ENCODE peak calls at places on chromosomes 7 and 10, in four cellular contexts. J is K562, P is HepG2, O is GM12878. Z is an unnamed sample.

GRCh38 chr7:10703981-10704380 is 269.7 kb upstream of the PHF14 start:
- DNase-seq in J (no peak), P (no peak), O (no peak), Z (no peak)

GRCh38 chr7:64294701-64295420 is 18.9 kb upstream of the ZNF736 start:
- DNase-seq in J (no peak), P (no peak), O (no peak), Z (no peak)

GRCh38 chr7:79182283-79182682 is 271.2 kb downstream of the MAGI2 start:
- DNase-seq in J (no peak), P (no peak), O (no peak), Z (no peak)

GRCh38 chr10:91634898-91635297 is 2.0 kb upstream of the PPP1R3C start:
- DNase-seq in J (no peak), P (no peak), O (no peak), Z (no peak)

GRCh38 chr10:66627156-66627555 is 298.7 kb upstream of the LRRTM3 start:
- DNase-seq in J (peak), P (peak), O (no peak), Z (peak)

GRCh38 chr7:141920281-141920680 is 4.1 kb downstream of the OR9A4 start:
- DNase-seq in J (no peak), P (no peak), O (no peak), Z (no peak)

GRCh38 chr7:98869374-98870070 is at the start of gene TMEM130:
- DNase-seq in J (no peak), P (no peak), O (no peak), Z (peak)

GRCh38 chr10:27736396-27736795 is 9.2 kb downstream of the MKX start:
- DNase-seq in J (no peak), P (no peak), O (no peak), Z (no peak)

GRCh38 chr7:31068006-31068675 is 16.0 kb downstream of the ADCYAP1R1 start:
- DNase-seq in J (no peak), P (no peak), O (no peak), Z (no peak)

GRCh38 chr7:46383605-46384004 is 462.5 kb upstream of the IGFBP3 start:
- DNase-seq in J (no peak), P (no peak), O (no peak), Z (no peak)

GRCh38 chr7:17103170-17103569 is 195.3 kb upstream of the AHR start:
- DNase-seq in J (no peak), P (no peak), O (no peak), Z (no peak)

GRCh38 chr10:71394926-71395562 is 1.7 kb upstream of the CDH23 start:
- DNase-seq in J (no peak), P (no peak), O (no peak), Z (no peak)

GRCh38 chr10:100483876-100484666 is 21.3 kb downstream of the WNT8B start:
- DNase-seq in J (no peak), P (no peak), O (no peak), Z (no peak)

GRCh38 chr10:69317175-69318086 is 39.1 kb downstream of the HK1 start:
- DNase-seq in J (peak), P (no peak), O (no peak), Z (no peak)

GRCh38 chr10:99329891-99330674 is 927 bp downstream of the CNNM1 start:
- DNase-seq in J (no peak), P (no peak), O (no peak), Z (peak)

GRCh38 chr10:70368774-70369482 is 13.5 kb downstream of the LRRC20 start:
- DNase-seq in J (peak), P (peak), O (no peak), Z (no peak)

GRCh38 chr10:29329420-29329819 is 40.5 kb downstream of the LYZL1 start:
- DNase-seq in J (no peak), P (peak), O (no peak), Z (no peak)

GRCh38 chr10:72243822-72244437 is 27.9 kb upstream of the ASCC1 start:
- DNase-seq in J (peak), P (no peak), O (no peak), Z (no peak)

GRCh38 chr7:73615886-73616285 is 8.4 kb downstream of the MLXIPL start:
- DNase-seq in J (no peak), P (no peak), O (no peak), Z (no peak)

GRCh38 chr10:110498087-110498981 is 627 bp downstream of the DUSP5 start:
- DNase-seq in J (peak), P (no peak), O (no peak), Z (peak)

GRCh38 chr10:77649333-77650331 is 12.0 kb upstream of the KCNMA1 start:
- DNase-seq in J (no peak), P (peak), O (no peak), Z (no peak)

GRCh38 chr7:38951213-38951612 is 26.5 kb upstream of the POU6F2 start:
- DNase-seq in J (no peak), P (no peak), O (no peak), Z (no peak)

GRCh38 chr7:71271203-71271602 is 139.3 kb downstream of the GALNT17 start:
- DNase-seq in J (no peak), P (no peak), O (no peak), Z (no peak)

GRCh38 chr7:71272509-71273214 is 140.7 kb downstream of the GALNT17 start:
- DNase-seq in J (no peak), P (no peak), O (no peak), Z (no peak)

GRCh38 chr7:71264005-71264404 is 132.1 kb downstream of the GALNT17 start:
- DNase-seq in J (no peak), P (no peak), O (no peak), Z (no peak)

GRCh38 chr7:71266912-71267311 is 135.0 kb downstream of the GALNT17 start:
- DNase-seq in J (no peak), P (no peak), O (no peak), Z (no peak)

GRCh38 chr7:71267734-71268133 is 135.8 kb downstream of the GALNT17 start:
- DNase-seq in J (no peak), P (no peak), O (no peak), Z (no peak)
- TF ChIP-seq NFIC in J (no peak), P (no peak), O (no peak), Z (no peak)

GRCh38 chr10:133249094-133249780 is 11.6 kb downstream of the VENTX start:
- DNase-seq in J (no peak), P (no peak), O (no peak), Z (no peak)

GRCh38 chr10:133246236-133246626 is 8.6 kb downstream of the VENTX start:
- DNase-seq in J (no peak), P (no peak), O (no peak), Z (no peak)

GRCh38 chr10:133248334-133248715 is 10.7 kb downstream of the VENTX start:
- DNase-seq in J (no peak), P (no peak), O (no peak), Z (no peak)

GRCh38 chr10:133245439-133246235 is 8.0 kb downstream of the VENTX start:
- DNase-seq in J (peak), P (peak), O (no peak), Z (no peak)

GRCh38 chr10:133247681-133248333 is 10.2 kb downstream of the VENTX start:
- DNase-seq in J (peak), P (no peak), O (no peak), Z (no peak)
- TF ChIP-seq NFIC in J (no peak), P (no peak), O (no peak), Z (no peak)

GRCh38 chr7:95777266-95777665 is 4.9 kb downstream of the DYNC1I1 start:
- DNase-seq in J (no peak), P (no peak), O (no peak), Z (no peak)

GRCh38 chr7:95772298-95772770 is at the start of gene DYNC1I1:
- DNase-seq in J (peak), P (peak), O (no peak), Z (peak)

GRCh38 chr7:95776561-95777185 is 4.3 kb downstream of the DYNC1I1 start:
- DNase-seq in J (no peak), P (no peak), O (no peak), Z (no peak)

DNA sequence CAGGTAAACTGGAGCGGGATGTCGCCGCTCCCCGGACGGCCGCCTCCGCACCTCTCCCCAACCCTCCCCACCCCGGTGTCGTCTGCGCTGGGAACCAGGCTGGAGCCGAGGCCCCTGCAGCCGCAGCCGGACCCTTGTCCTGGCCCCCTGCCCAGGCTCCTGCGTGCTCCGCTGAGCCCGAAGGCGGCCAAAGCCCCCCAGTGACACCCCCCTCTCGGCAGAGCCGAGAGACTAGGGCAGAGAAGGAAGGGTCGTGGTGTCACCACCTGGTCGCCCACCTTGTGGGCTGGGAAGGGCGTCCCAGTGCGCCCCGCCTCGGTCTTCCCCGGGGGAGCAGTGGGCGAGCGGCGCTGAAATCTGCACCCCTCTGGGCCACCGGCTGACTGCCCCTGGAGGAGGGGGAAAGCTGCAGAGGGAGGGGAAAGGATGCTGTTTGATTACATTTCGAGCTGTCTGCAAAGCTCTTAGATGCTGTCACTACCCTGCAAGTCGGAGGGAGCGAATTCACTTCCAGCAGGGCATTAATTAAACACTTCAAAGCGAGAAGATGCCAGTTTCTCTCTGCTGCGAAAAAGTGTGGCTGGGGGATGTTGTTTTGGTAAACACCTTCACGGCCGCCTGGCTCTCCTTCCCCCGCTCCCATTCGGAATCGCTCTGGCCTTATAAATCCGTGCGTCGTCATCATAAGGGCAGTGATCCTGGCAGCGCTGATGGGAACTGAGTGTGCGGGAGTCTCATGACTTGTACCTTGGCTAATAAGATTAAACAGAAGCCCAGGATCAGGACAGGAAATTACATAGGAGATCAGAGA is 622 bp downstream of the DYNC1I1 start:
- DNase-seq in J (no peak), P (no peak), O (no peak), Z (no peak)
- TF ChIP-seq NFIC in J (no peak), P (no peak), O (no peak), Z (no peak)

DNA sequence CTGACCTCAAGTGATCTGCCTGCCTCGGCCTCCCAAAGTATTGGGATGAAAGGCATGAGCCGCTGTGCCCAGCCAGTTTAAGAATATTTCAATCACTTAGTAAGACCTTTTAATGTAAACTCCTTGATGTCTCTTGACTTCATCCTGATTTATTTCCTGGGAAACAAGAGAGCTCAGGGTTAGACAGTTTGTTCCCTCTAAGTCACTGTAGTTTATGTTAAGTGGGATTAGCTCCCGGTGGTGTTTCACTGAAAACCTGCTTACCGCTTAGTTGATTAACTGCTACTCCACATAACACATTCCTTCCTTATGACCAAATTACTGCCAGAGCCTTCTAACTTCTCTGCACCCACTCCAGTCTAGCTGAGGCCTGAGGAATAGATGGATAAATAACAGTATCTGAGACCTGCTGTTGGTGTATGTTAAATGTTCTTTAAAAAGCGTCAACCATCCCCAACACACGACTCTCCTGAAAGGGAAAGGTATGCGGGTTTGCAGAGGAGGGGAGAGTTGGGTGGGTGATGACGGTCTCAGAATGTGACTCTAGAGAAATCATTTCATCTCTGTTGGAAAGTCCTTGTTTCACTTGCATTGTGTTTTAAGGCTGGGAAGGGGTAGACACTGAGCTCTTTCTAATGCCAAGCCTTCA is 48.7 kb downstream of the CREB3L2 start:
- DNase-seq in J (no peak), P (no peak), O (no peak), Z (no peak)
- TF ChIP-seq NFIC in J (no peak), P (no peak), O (no peak), Z (no peak)

DNA sequence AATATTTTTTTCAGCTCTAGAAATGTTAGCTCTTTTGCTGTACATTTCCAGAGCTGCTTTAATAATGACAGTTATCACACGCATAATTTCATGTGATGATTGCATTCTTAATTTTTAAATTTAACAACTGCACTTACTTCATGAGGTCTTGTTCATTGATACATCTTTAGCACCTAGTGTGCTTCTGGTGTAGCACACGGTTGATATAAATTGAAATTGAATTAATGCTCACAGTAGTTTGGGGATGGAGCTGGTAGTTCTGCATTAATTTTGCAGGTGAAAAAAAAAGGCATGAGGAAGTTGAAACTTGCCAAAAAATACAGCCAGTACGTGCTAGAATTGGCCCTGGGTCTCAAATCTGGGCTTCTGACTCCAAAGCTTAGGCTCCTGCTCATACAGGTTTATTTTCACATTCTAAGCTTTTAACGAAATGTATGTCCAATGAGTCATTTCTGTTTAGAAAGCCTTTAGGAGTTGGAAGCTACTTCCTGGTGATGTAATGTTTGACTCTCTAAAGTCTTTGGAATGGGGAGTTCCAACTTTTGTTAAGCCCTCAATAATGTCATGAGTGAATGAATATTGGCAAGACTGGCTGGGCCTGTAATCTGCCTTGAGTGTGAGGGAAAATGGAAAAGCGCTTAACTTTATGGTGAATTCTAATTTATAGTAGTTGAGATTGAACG is 62.5 kb downstream of the DAGLB start:
- DNase-seq in J (no peak), P (peak), O (no peak), Z (no peak)
- TF ChIP-seq NFIC in J (no peak), P (no peak), O (peak), Z (peak)

DNA sequence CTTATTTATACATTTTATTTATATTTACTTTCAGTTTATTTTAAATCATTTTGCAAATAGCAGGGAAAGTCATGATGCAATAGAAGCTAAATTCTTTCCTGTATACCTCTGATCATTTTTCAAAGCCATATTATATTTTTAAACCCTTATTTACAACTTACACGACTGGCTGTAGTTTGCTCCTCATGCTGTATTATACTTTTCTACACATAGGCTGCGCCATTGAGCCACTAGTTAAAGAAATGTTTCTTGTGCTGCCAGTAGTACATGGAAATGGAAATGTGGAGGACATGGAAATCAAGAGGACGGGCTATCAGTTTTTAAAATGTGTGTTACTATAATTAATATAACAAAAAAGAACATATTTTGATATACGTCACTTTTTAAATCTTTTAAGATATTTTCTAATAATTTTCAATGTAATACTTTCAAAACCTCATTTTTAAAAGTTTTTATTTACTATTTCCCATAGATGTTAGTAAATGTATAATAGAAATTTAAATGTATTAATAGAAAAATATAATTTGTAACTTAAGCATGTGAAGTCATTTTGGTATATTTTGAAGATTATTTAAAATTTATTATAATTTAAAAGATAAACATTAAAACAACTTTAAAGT is 118.5 kb downstream of the VTI1A start:
- DNase-seq in J (peak), P (peak), O (no peak), Z (peak)
- TF ChIP-seq NFIC in J (no peak), P (no peak), O (no peak), Z (no peak)